ENCODE peak calls at places on chromosomes 6 and 20, in eight cellular contexts. M, P, U, Z, N, S, X and H are unnamed samples.

GRCh38 chr20:43658068-43658722 is 8.7 kb upstream of the MYBL2 start:
- DNase-seq in M (no peak), P (no peak), U (peak; percentile 83), Z (no peak), N (no peak), S (peak; percentile 37), X (peak; percentile 29), H (no peak)

GRCh38 chr6:3409699-3410384 is 47.0 kb downstream of the SLC22A23 start:
- DNase-seq in M (no peak), P (no peak), U (no peak), Z (no peak), N (no peak), S (peak; percentile 50), X (no peak), H (no peak)

GRCh38 chr20:58174708-58175287 is 53.7 kb downstream of the ANKRD60 start:
- DNase-seq in M (no peak), P (no peak), U (no peak), Z (peak; percentile 38), N (no peak), S (no peak), X (no peak), H (no peak)

GRCh38 chr6:56359201-56359899 is 112.0 kb upstream of the COL21A1 start:
- DNase-seq in M (peak; percentile 52), P (peak; percentile 55), U (peak; percentile 73), Z (peak; percentile 68), N (peak; percentile 68), S (peak; percentile 76), X (peak; percentile 82), H (peak; percentile 43)

GRCh38 chr20:51807864-51808263 is 5.5 kb upstream of the SALL4 start:
- DNase-seq in M (no peak), P (no peak), U (no peak), Z (no peak), N (no peak), S (no peak), X (no peak), H (no peak)

GRCh38 chr6:30544666-30545272 is 11.5 kb downstream of the GNL1 start:
- DNase-seq in M (peak; percentile 62), P (no peak), U (peak; percentile 25), Z (peak; percentile 14), N (peak; percentile 67), S (peak; percentile 68), X (peak; percentile 67), H (no peak)

GRCh38 chr6:635233-635632 is 21.7 kb downstream of the HUS1B start:
- DNase-seq in M (no peak), P (no peak), U (no peak), Z (no peak), N (no peak), S (no peak), X (no peak), H (no peak)

GRCh38 chr6:41022294-41022693 is 16.7 kb downstream of the UNC5CL start:
- DNase-seq in M (no peak), P (no peak), U (no peak), Z (no peak), N (no peak), S (peak; percentile 76), X (no peak), H (no peak)

GRCh38 chr6:86856937-86857563 is 80.3 kb upstream of the HTR1E start:
- DNase-seq in M (peak; percentile 3), P (no peak), U (peak; percentile 63), Z (peak; percentile 59), N (peak; percentile 58), S (peak; percentile 68), X (peak; percentile 52), H (no peak)

GRCh38 chr6:36441307-36441894 is 1.3 kb downstream of the PXT1 start:
- DNase-seq in M (peak; percentile 99), P (peak; percentile 86), U (peak; percentile 95), Z (peak; percentile 41), N (peak; percentile 90), S (peak; percentile 98), X (peak; percentile 94), H (peak; percentile 95)

GRCh38 chr6:124522335-124522734 is 439.9 kb upstream of the RNF217 start:
- DNase-seq in M (no peak), P (no peak), U (no peak), Z (no peak), N (no peak), S (no peak), X (no peak), H (no peak)

GRCh38 chr6:124524821-124525220 is 437.4 kb upstream of the RNF217 start:
- DNase-seq in M (no peak), P (no peak), U (no peak), Z (no peak), N (no peak), S (no peak), X (no peak), H (no peak)
- TF ChIP-seq CTCF in M (no peak), P (no peak), U (no peak), Z (no peak), N (no peak), S (no peak), X (no peak), H (no peak)

GRCh38 chr6:139124887-139125672 is 9.8 kb upstream of the HECA start:
- DNase-seq in M (peak; percentile 62), P (peak; percentile 90), U (peak; percentile 91), Z (peak; percentile 22), N (peak; percentile 92), S (peak; percentile 80), X (peak; percentile 90), H (no peak)
- TF ChIP-seq CTCF in M (peak; percentile 33), P (peak; percentile 73), U (peak; percentile 66), Z (peak; percentile 35), N (peak; percentile 98), S (peak; percentile 10), X (peak; percentile 60), H (peak; percentile 38)

GRCh38 chr20:7930386-7930785 is 9.9 kb downstream of the HAO1 start:
- DNase-seq in M (no peak), P (no peak), U (no peak), Z (no peak), N (no peak), S (no peak), X (no peak), H (no peak)

GRCh38 chr20:7924692-7925091 is 15.6 kb downstream of the HAO1 start:
- DNase-seq in M (peak; percentile 92), P (no peak), U (no peak), Z (no peak), N (no peak), S (peak; percentile 67), X (peak; percentile 3), H (peak; percentile 46)

GRCh38 chr20:7926323-7926722 is 13.9 kb downstream of the HAO1 start:
- DNase-seq in M (no peak), P (no peak), U (no peak), Z (no peak), N (no peak), S (no peak), X (no peak), H (no peak)

DNA sequence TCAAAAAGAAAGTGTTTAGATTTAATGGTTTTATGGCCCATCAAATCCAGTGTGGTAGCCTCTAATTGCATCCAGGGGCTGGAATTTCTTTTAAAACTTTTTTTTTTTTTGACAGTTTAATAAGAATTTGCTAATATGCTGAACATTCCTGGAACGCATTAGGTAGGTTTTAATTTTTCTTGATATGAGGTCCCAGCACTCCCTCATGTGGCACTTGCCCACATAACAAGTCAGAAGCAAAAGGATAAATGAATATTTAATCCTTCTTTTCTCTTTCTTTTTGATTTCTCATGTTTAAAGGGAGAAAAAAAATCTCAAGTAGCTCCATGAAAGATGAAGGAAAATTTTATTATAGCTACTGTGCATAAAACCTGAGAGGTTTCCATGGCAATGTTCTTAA is 13.5 kb downstream of the HAO1 start:
- DNase-seq in M (peak; percentile 42), P (no peak), U (peak; percentile 4), Z (no peak), N (peak; percentile 42), S (peak; percentile 50), X (peak; percentile 8), H (peak; percentile 3)
- TF ChIP-seq CTCF in M (peak; percentile 58), P (peak; percentile 32), U (peak; percentile 25), Z (peak; percentile 44), N (peak; percentile 84), S (peak; percentile 59), X (no peak), H (peak; percentile 65)

GRCh38 chr6:158465747-158466146 is 94.1 kb upstream of the TMEM181 start:
- DNase-seq in M (no peak), P (no peak), U (no peak), Z (no peak), N (no peak), S (no peak), X (no peak), H (no peak)

GRCh38 chr6:158472453-158472852 is 87.4 kb upstream of the TMEM181 start:
- DNase-seq in M (no peak), P (no peak), U (no peak), Z (no peak), N (no peak), S (no peak), X (no peak), H (no peak)

GRCh38 chr6:158471339-158471738 is 88.6 kb upstream of the TMEM181 start:
- DNase-seq in M (no peak), P (no peak), U (no peak), Z (no peak), N (no peak), S (no peak), X (peak; percentile 15), H (no peak)

GRCh38 chr6:158467923-158468322 is 92.0 kb upstream of the TMEM181 start:
- DNase-seq in M (no peak), P (no peak), U (no peak), Z (no peak), N (no peak), S (no peak), X (no peak), H (no peak)

DNA sequence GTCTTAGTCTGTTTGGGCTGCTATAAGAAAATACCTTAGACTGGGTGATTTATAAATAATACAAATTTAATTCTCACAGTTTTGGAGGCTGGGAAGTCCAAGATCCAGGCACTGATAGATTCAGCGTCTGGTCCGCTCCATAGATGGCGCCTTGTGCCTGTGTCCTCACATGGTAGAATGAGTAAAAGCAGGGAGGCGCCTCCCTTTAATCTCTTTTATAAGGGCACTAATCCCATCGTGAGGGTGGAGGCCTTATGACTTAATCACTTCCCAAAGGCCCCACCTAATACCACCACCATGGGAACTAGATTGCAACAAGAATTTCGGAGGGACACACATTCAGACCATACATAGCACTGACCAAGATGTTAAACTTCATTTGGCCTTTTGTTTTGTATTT is 91.2 kb upstream of the TMEM181 start:
- DNase-seq in M (no peak), P (no peak), U (no peak), Z (no peak), N (no peak), S (peak; percentile 25), X (no peak), H (no peak)
- TF ChIP-seq CTCF in M (no peak), P (no peak), U (no peak), Z (no peak), N (peak; percentile 20), S (peak; percentile 7), X (no peak), H (no peak)